ENCODE peak calls at places on chromosomes 13 and 19, in four cellular contexts. M is GF-D8, S is AG09319, E is skeletal muscle cell. I is an unnamed sample.

GRCh38 chr19:29712744-29713516 is 2.1 kb downstream of the C19orf12 start:
- DNase-seq in S (no peak), E (no peak), M (no peak), I (no peak)

GRCh38 chr19:10419646-10420443 is 493 bp upstream of the PDE4A start:
- DNase-seq in M (peak; percentile 63), E (no peak), S (no peak), I (no peak)

GRCh38 chr13:111502957-111503356 is 182.5 kb downstream of the TEX29 start:
- DNase-seq in S (no peak), M (no peak), E (no peak), I (no peak)

GRCh38 chr13:50934735-50935419 is 25.3 kb downstream of the RNASEH2B start:
- DNase-seq in M (peak; percentile 94), E (no peak), S (no peak), I (no peak)

GRCh38 chr13:32905063-32905863 is 111.0 kb upstream of the KL start:
- DNase-seq in E (no peak), S (no peak), M (no peak), I (no peak)

GRCh38 chr19:13150919-13151604 is 851 bp downstream of the IER2 start:
- DNase-seq in M (no peak), S (no peak), E (no peak), I (peak; percentile 19)

GRCh38 chr13:44854264-44855060 is 134.8 kb downstream of the NUFIP1 start:
- DNase-seq in S (no peak), M (no peak), E (no peak), I (peak; percentile 51)

GRCh38 chr19:19140476-19140875 is 2.2 kb upstream of the TMEM161A start:
- DNase-seq in S (no peak), M (no peak), E (no peak), I (no peak)

GRCh38 chr19:35549174-35549788 is 3.9 kb downstream of the TMEM147 start:
- DNase-seq in E (no peak), S (peak; percentile 11), M (peak; percentile 5), I (peak; percentile 79)

GRCh38 chr19:53357821-53358581 is 7.5 kb upstream of the ZNF525 start:
- DNase-seq in M (no peak), E (no peak), S (no peak), I (no peak)

GRCh38 chr13:108609353-108609752 is 20.1 kb upstream of the MYO16 start:
- DNase-seq in E (peak; percentile 1), S (peak; percentile 10), M (no peak), I (no peak)

GRCh38 chr13:37667631-37668161 is 69.1 kb upstream of the POSTN start:
- DNase-seq in M (no peak), E (no peak), S (no peak), I (no peak)

GRCh38 chr19:2305974-2306806 is 1.8 kb downstream of the LINGO3 start:
- DNase-seq in M (no peak), S (no peak), E (no peak), I (no peak)

GRCh38 chr13:23701646-23702045 is 131.4 kb downstream of the TNFRSF19 start:
- DNase-seq in M (no peak), E (peak; percentile 100), S (peak; percentile 99), I (peak; percentile 35)

GRCh38 chr19:10593820-10594637 is 6.9 kb upstream of the AP1M2 start:
- DNase-seq in M (no peak), E (no peak), S (no peak), I (peak; percentile 48)

GRCh38 chr13:79815041-79815440 is 334.1 kb downstream of the NDFIP2 start:
- DNase-seq in S (no peak), E (no peak), M (no peak), I (no peak)

GRCh38 chr19:2431318-2432055 is 4.1 kb upstream of the TIMM13 start:
- DNase-seq in S (no peak), E (no peak), M (no peak), I (no peak)

GRCh38 chr19:6271251-6271650 is 8.5 kb downstream of the MLLT1 start:
- DNase-seq in E (no peak), S (no peak), M (no peak), I (peak; percentile 77)

GRCh38 chr13:102347490-102347889 is 54.4 kb downstream of the FGF14 start:
- DNase-seq in S (no peak), E (no peak), M (no peak), I (no peak)

GRCh38 chr13:110593430-110594130 is 21.8 kb upstream of the NAXD start:
- DNase-seq in E (no peak), S (no peak), M (peak; percentile 53), I (peak; percentile 27)

GRCh38 chr19:49820125-49820524 is 2.0 kb downstream of the MED25 start:
- DNase-seq in M (peak; percentile 71), S (no peak), E (no peak), I (peak; percentile 44)

GRCh38 chr19:16338470-16339360 is 14.1 kb downstream of the KLF2 start:
- DNase-seq in E (peak; percentile 68), M (no peak), S (peak; percentile 46), I (peak; percentile 37)